ENCODE peak calls at places on chromosomes 7 and 10, in six cellular contexts. U is fibroblast of the aortic adventitia, D is endothelial cell of umbilical vein, T is AG10803, L is tibial nerve, I is adrenal gland. B is an unnamed sample.
A peak's percentile ranks its signal among the peaks of the same experiment; 100 is the strongest.

GRCh38 chr7:126574838-126575250 is 677.9 kb downstream of the GRM8 start:
- DNase-seq in U (peak; percentile 33), D (no peak), T (no peak), I (no peak), L (no peak), B (peak; percentile 16)

GRCh38 chr7:485188-486081 is 34.2 kb downstream of the PDGFA start:
- DNase-seq in D (no peak), L (no peak), T (no peak), I (no peak), U (no peak), B (no peak)

GRCh38 chr10:50310560-50311174 is 59.4 kb upstream of the ASAH2 start:
- DNase-seq in L (no peak), I (no peak), D (no peak), T (no peak), U (no peak), B (peak; percentile 11)

GRCh38 chr10:131332821-131333220 is 21.3 kb upstream of the TCERG1L start:
- DNase-seq in D (no peak), T (no peak), I (no peak), U (no peak), L (no peak), B (no peak)

GRCh38 chr7:112654322-112655216 is 135.6 kb downstream of the TMEM168 start:
- DNase-seq in T (no peak), D (no peak), U (no peak), L (no peak), I (no peak), B (peak; percentile 72)

GRCh38 chr7:120799813-120800483 is 58.0 kb downstream of the TSPAN12 start:
- DNase-seq in L (no peak), D (no peak), U (no peak), T (no peak), I (no peak), B (no peak)

GRCh38 chr7:159027803-159028455 is 116.7 kb downstream of the VIPR2 start:
- DNase-seq in D (no peak), L (no peak), T (no peak), U (no peak), I (no peak), B (no peak)

GRCh38 chr10:114694735-114695134 is 36.7 kb upstream of the ABLIM1 start:
- DNase-seq in D (peak; percentile 62), U (no peak), I (no peak), T (no peak), L (no peak), B (peak; percentile 41)

GRCh38 chr7:158530800-158531609 is 56.6 kb downstream of the PTPRN2 start:
- DNase-seq in D (no peak), I (no peak), U (no peak), L (no peak), T (no peak), B (no peak)

GRCh38 chr7:132618271-132618955 is 42.1 kb upstream of the PLXNA4 start:
- DNase-seq in T (peak; percentile 9), U (no peak), L (no peak), I (no peak), D (no peak), B (no peak)

GRCh38 chr7:142298009-142298408 is 40.2 kb upstream of the PRSS58 start:
- DNase-seq in I (no peak), T (no peak), L (no peak), U (no peak), D (no peak), B (no peak)

GRCh38 chr7:140174217-140174616 is 2.6 kb downstream of the KDM7A start:
- DNase-seq in U (no peak), D (no peak), I (no peak), L (no peak), T (no peak), B (no peak)

GRCh38 chr7:121275204-121275603 is 53.6 kb upstream of the WNT16 start:
- DNase-seq in L (no peak), U (no peak), T (no peak), I (no peak), D (no peak), B (no peak)

GRCh38 chr10:86191166-86191565 is 175.4 kb downstream of the GRID1 start:
- DNase-seq in L (no peak), T (no peak), D (no peak), U (no peak), I (no peak), B (no peak)

GRCh38 chr7:99839560-99840011 is 11.8 kb downstream of the CYP3A43 start:
- DNase-seq in I (no peak), T (no peak), L (no peak), U (no peak), D (no peak), B (no peak)

GRCh38 chr10:35640474-35640873 is 1.6 kb downstream of the FZD8 start:
- DNase-seq in I (peak; percentile 57), T (peak; percentile 77), U (peak; percentile 74), L (peak; percentile 57), D (peak; percentile 61), B (peak; percentile 76)

GRCh38 chr7:47266799-47267198 is 315.1 kb downstream of the TNS3 start:
- DNase-seq in D (no peak), T (no peak), I (peak; percentile 33), U (peak; percentile 4), L (no peak), B (no peak)

GRCh38 chr7:55538538-55538937 is 33.8 kb downstream of the VOPP1 start:
- DNase-seq in D (no peak), T (peak; percentile 95), U (peak; percentile 86), I (no peak), L (no peak), B (peak; percentile 89)

GRCh38 chr7:142733271-142733670 is 16.0 kb upstream of the PRSS1 start:
- DNase-seq in L (no peak), U (no peak), I (no peak), T (no peak), D (no peak), B (no peak)

GRCh38 chr10:91885362-91886079 is 23.8 kb downstream of the FGFBP3 start:
- DNase-seq in I (no peak), U (no peak), D (no peak), T (no peak), L (no peak), B (no peak)

GRCh38 chr10:28678687-28679457 is 1.6 kb downstream of the BAMBI start:
- DNase-seq in I (no peak), T (no peak), D (peak; percentile 49), U (peak; percentile 13), L (no peak), B (peak; percentile 31)

GRCh38 chr10:110576220-110576619 is 8.7 kb downstream of the SMC3 start:
- DNase-seq in T (peak; percentile 69), I (no peak), U (peak; percentile 87), D (peak; percentile 66), L (no peak), B (peak; percentile 89)

GRCh38 chr10:132144086-132144485 is 42.7 kb upstream of the DPYSL4 start:
- DNase-seq in I (no peak), T (no peak), U (no peak), L (no peak), D (no peak), B (no peak)

GRCh38 chr7:132607656-132608055 is 31.4 kb upstream of the PLXNA4 start:
- DNase-seq in I (no peak), D (no peak), U (no peak), T (no peak), L (no peak), B (no peak)

GRCh38 chr7:108253275-108254044 is 123.3 kb upstream of the LAMB4 start:
- DNase-seq in U (peak; percentile 69), L (no peak), T (peak; percentile 44), I (no peak), D (no peak), B (peak; percentile 70)

GRCh38 chr10:33328253-33328652 is 6.2 kb downstream of the NRP1 start:
- DNase-seq in I (no peak), T (no peak), U (no peak), D (no peak), L (no peak), B (no peak)

GRCh38 chr10:33332183-33333031 is 2.1 kb downstream of the NRP1 start:
- DNase-seq in L (no peak), D (peak; percentile 69), U (peak; percentile 87), T (peak; percentile 78), I (no peak), B (peak; percentile 74)

GRCh38 chr10:33331020-33331557 is 3.4 kb downstream of the NRP1 start:
- DNase-seq in T (no peak), I (no peak), D (peak; percentile 73), U (no peak), L (no peak), B (no peak)

GRCh38 chr10:33329178-33329577 is 5.3 kb downstream of the NRP1 start:
- DNase-seq in I (no peak), T (no peak), U (no peak), D (no peak), L (no peak), B (no peak)

DNA sequence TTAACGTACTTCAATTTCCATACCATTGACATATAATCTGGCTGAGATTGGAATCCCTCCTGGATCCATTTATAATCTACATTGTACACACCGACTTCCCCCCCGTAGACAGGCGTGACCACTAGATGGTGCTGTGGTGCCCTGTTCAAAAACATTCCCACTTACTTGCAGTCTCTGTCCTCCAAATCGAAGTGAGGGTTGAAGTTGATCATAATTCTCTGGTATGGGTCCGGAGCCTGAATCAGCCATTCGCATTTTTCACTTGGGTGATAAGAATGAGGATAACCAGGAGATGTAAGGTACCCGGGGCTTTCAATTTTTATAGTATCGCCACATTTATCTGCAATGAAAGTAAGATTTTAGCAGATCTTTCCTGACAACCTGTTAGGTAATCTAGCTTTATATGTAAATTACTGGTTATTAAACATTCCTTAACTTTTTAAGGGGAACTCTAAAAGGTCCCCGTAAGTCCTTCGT is 3.9 kb downstream of the NRP1 start:
- DNase-seq in T (peak; percentile 88), D (peak; percentile 92), L (peak; percentile 78), I (peak; percentile 80), U (peak; percentile 94), B (peak; percentile 92)
- H3K4me3 ChIP-seq in T (peak overlapping the region; percentile 94), D (peak overlapping the region; percentile 97), L (peak overlapping the region; percentile 84), I (no peak overlapping the region), U (peak overlapping the region; percentile 96), B (peak overlapping the region; percentile 89)

GRCh38 chr7:90749774-90750173 is 153.7 kb downstream of the CDK14 start:
- DNase-seq in U (peak; percentile 33), I (no peak), D (peak; percentile 36), L (no peak), T (peak; percentile 31), B (peak; percentile 42)
- TF ChIP-seq CTCF in U (peak; percentile 7), I (no peak), D (no peak), L (no peak), T (peak; percentile 33), B (peak; percentile 36)

DNA sequence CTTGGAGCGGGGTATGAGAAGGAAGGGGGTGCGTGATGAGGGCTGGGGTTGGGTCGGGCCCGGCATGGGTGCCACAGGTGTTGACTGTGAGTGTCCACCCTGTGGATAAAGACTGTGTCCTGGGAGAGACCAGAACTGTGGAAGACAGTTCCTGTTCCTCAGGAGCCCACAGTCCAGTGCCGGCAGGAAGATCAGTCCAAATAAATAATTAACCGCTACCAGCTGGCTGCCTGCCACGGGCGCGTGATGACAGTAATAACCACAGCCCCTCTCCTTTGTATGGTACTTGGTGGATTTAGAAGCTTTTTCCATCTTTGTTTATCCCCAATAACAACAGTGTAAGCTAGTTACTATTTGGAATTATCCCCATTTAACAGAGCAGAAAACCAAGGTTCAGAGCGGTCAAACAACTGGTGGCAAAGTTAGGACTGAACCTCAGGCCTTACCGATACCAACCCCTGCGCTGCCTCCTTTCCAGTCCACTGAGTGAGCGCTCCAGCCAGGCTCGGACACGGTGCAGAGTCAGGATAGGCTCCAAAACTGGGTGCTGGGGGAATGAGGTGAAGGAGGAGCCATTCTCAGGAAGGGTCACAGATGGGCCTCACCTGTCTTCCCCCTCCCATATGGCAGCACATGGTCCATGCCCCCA is 5.1 kb downstream of the ZMIZ1 start:
- DNase-seq in I (peak; percentile 54), U (peak; percentile 31), T (peak; percentile 59), D (peak; percentile 42), L (no peak), B (no peak)
- H3K4me3 ChIP-seq in I (no peak overlapping the region), U (no peak overlapping the region), T (no peak overlapping the region), D (no peak overlapping the region), L (peak overlapping the region; percentile 5), B (no peak overlapping the region)

GRCh38 chr10:3735175-3735574 is 49.8 kb downstream of the KLF6 start:
- DNase-seq in T (no peak), D (no peak), L (no peak), U (no peak), I (no peak), B (no peak)
- TF ChIP-seq CTCF in T (no peak), D (no peak), L (no peak), U (no peak), I (no peak), B (no peak)